ENCODE peak calls at places on chromosomes 11 and 22, in seven cellular contexts. One of them, this sample, is unnamed.

GRCh38 chr11:11313426-11313825 is 39.6 kb downstream of the CSNK2A3 start:
- DNase-seq in stimulated activated CD4-positive, alpha-beta T cell treated with anti-CD3 and anti-CD28 coated beads, Interleukin-15, amount 100 ng/mL, for 24 hours: no peak
- DNase-seq in prostate gland: no peak
- DNase-seq in EL: no peak
- DNase-seq in cardiac septum: no peak
- DNase-seq in lung microvascular endothelial cell: peak; percentile 55
- DNase-seq in T-helper 1 cell: no peak
- DNase-seq in this sample: peak; percentile 33

GRCh38 chr11:134139303-134139872 is 70.5 kb downstream of the JAM3 start:
- DNase-seq in EL: no peak
- DNase-seq in T-helper 1 cell: no peak
- DNase-seq in cardiac septum: no peak
- DNase-seq in stimulated activated CD4-positive, alpha-beta T cell treated with anti-CD3 and anti-CD28 coated beads, Interleukin-15, amount 100 ng/mL, for 24 hours: no peak
- DNase-seq in prostate gland: no peak
- DNase-seq in lung microvascular endothelial cell: no peak
- DNase-seq in this sample: no peak

GRCh38 chr22:35725521-35725920 is 7.8 kb downstream of the APOL5 start:
- DNase-seq in cardiac septum: no peak
- DNase-seq in T-helper 1 cell: no peak
- DNase-seq in EL: no peak
- DNase-seq in lung microvascular endothelial cell: no peak
- DNase-seq in stimulated activated CD4-positive, alpha-beta T cell treated with anti-CD3 and anti-CD28 coated beads, Interleukin-15, amount 100 ng/mL, for 24 hours: no peak
- DNase-seq in prostate gland: no peak
- DNase-seq in this sample: peak; percentile 23

GRCh38 chr22:39101226-39101625 is 4.2 kb downstream of the APOBEC3H start:
- DNase-seq in stimulated activated CD4-positive, alpha-beta T cell treated with anti-CD3 and anti-CD28 coated beads, Interleukin-15, amount 100 ng/mL, for 24 hours: no peak
- DNase-seq in EL: no peak
- DNase-seq in prostate gland: no peak
- DNase-seq in lung microvascular endothelial cell: no peak
- DNase-seq in cardiac septum: no peak
- DNase-seq in T-helper 1 cell: no peak
- DNase-seq in this sample: no peak

GRCh38 chr11:16820324-16821092 is 82.1 kb downstream of the C11orf58 start:
- DNase-seq in T-helper 1 cell: peak; percentile 43
- DNase-seq in stimulated activated CD4-positive, alpha-beta T cell treated with anti-CD3 and anti-CD28 coated beads, Interleukin-15, amount 100 ng/mL, for 24 hours: peak; percentile 85
- DNase-seq in lung microvascular endothelial cell: peak; percentile 83
- DNase-seq in EL: peak; percentile 78
- DNase-seq in prostate gland: peak; percentile 85
- DNase-seq in cardiac septum: peak; percentile 88
- DNase-seq in this sample: peak; percentile 76

GRCh38 chr22:43275545-43275981 is 67.6 kb downstream of the SCUBE1 start:
- DNase-seq in EL: peak; percentile 55
- DNase-seq in lung microvascular endothelial cell: peak; percentile 48
- DNase-seq in stimulated activated CD4-positive, alpha-beta T cell treated with anti-CD3 and anti-CD28 coated beads, Interleukin-15, amount 100 ng/mL, for 24 hours: no peak
- DNase-seq in cardiac septum: no peak
- DNase-seq in prostate gland: no peak
- DNase-seq in T-helper 1 cell: no peak
- DNase-seq in this sample: no peak

GRCh38 chr11:66013762-66014100 is 1.9 kb downstream of the CST6 start:
- DNase-seq in cardiac septum: no peak
- DNase-seq in EL: no peak
- DNase-seq in stimulated activated CD4-positive, alpha-beta T cell treated with anti-CD3 and anti-CD28 coated beads, Interleukin-15, amount 100 ng/mL, for 24 hours: no peak
- DNase-seq in prostate gland: no peak
- DNase-seq in lung microvascular endothelial cell: no peak
- DNase-seq in T-helper 1 cell: no peak
- DNase-seq in this sample: no peak

GRCh38 chr11:65224939-65225283 is 36.9 kb upstream of the POLA2 start:
- DNase-seq in T-helper 1 cell: no peak
- DNase-seq in cardiac septum: no peak
- DNase-seq in lung microvascular endothelial cell: no peak
- DNase-seq in stimulated activated CD4-positive, alpha-beta T cell treated with anti-CD3 and anti-CD28 coated beads, Interleukin-15, amount 100 ng/mL, for 24 hours: no peak
- DNase-seq in EL: peak; percentile 78
- DNase-seq in prostate gland: no peak
- DNase-seq in this sample: peak; percentile 81

GRCh38 chr11:62556102-62556871 is 9.7 kb upstream of the AHNAK start:
- DNase-seq in EL: peak; percentile 98
- DNase-seq in stimulated activated CD4-positive, alpha-beta T cell treated with anti-CD3 and anti-CD28 coated beads, Interleukin-15, amount 100 ng/mL, for 24 hours: peak; percentile 88
- DNase-seq in T-helper 1 cell: peak; percentile 76
- DNase-seq in prostate gland: peak; percentile 87
- DNase-seq in cardiac septum: peak; percentile 92
- DNase-seq in lung microvascular endothelial cell: peak; percentile 88
- DNase-seq in this sample: peak; percentile 98

GRCh38 chr22:22449819-22450218 is 58.7 kb downstream of the ZNF280B start:
- DNase-seq in stimulated activated CD4-positive, alpha-beta T cell treated with anti-CD3 and anti-CD28 coated beads, Interleukin-15, amount 100 ng/mL, for 24 hours: no peak
- DNase-seq in lung microvascular endothelial cell: no peak
- DNase-seq in cardiac septum: no peak
- DNase-seq in T-helper 1 cell: no peak
- DNase-seq in EL: no peak
- DNase-seq in prostate gland: no peak
- DNase-seq in this sample: no peak

GRCh38 chr11:5476184-5476819 is 12.2 kb upstream of the OR52D1 start:
- DNase-seq in prostate gland: peak; percentile 13
- DNase-seq in cardiac septum: no peak
- DNase-seq in stimulated activated CD4-positive, alpha-beta T cell treated with anti-CD3 and anti-CD28 coated beads, Interleukin-15, amount 100 ng/mL, for 24 hours: peak; percentile 48
- DNase-seq in T-helper 1 cell: peak; percentile 19
- DNase-seq in lung microvascular endothelial cell: peak; percentile 71
- DNase-seq in EL: peak; percentile 49
- DNase-seq in this sample: peak; percentile 59

GRCh38 chr11:102599642-102600261 is 25.4 kb downstream of the MMP20 start:
- DNase-seq in T-helper 1 cell: no peak
- DNase-seq in prostate gland: no peak
- DNase-seq in EL: peak; percentile 93
- DNase-seq in stimulated activated CD4-positive, alpha-beta T cell treated with anti-CD3 and anti-CD28 coated beads, Interleukin-15, amount 100 ng/mL, for 24 hours: peak; percentile 20
- DNase-seq in lung microvascular endothelial cell: peak; percentile 41
- DNase-seq in cardiac septum: no peak
- DNase-seq in this sample: peak; percentile 89

GRCh38 chr11:62726156-62727006 is 876 bp downstream of the HNRNPUL2 start:
- DNase-seq in EL: no peak
- DNase-seq in stimulated activated CD4-positive, alpha-beta T cell treated with anti-CD3 and anti-CD28 coated beads, Interleukin-15, amount 100 ng/mL, for 24 hours: peak; percentile 34
- DNase-seq in T-helper 1 cell: peak; percentile 23
- DNase-seq in prostate gland: peak; percentile 21
- DNase-seq in lung microvascular endothelial cell: peak; percentile 11
- DNase-seq in cardiac septum: peak; percentile 75
- DNase-seq in this sample: no peak